ENCODE peak calls at places on chromosomes 7 and 10, in eight cellular contexts. One of them, this sample, is unnamed.

GRCh38 chr7:159023746-159024145 is 120.9 kb downstream of the VIPR2 start:
- DNase-seq in fibroblast of lung: no peak
- DNase-seq in choroid plexus epithelial cell: no peak
- DNase-seq in coronary artery: peak
- DNase-seq in cardiac fibroblast: no peak
- DNase-seq in RWPE1: no peak
- DNase-seq in ovary: peak
- DNase-seq in kidney epithelial cell: no peak
- DNase-seq in this sample: no peak

GRCh38 chr7:30143748-30144251 is 9.0 kb downstream of the MTURN start:
- DNase-seq in fibroblast of lung: peak
- DNase-seq in choroid plexus epithelial cell: peak
- DNase-seq in coronary artery: no peak
- DNase-seq in cardiac fibroblast: peak
- DNase-seq in RWPE1: peak
- DNase-seq in ovary: no peak
- DNase-seq in kidney epithelial cell: peak
- DNase-seq in this sample: no peak

GRCh38 chr7:30427296-30428080 is 51.1 kb downstream of the NOD1 start:
- DNase-seq in fibroblast of lung: no peak
- DNase-seq in choroid plexus epithelial cell: no peak
- DNase-seq in coronary artery: no peak
- DNase-seq in cardiac fibroblast: no peak
- DNase-seq in RWPE1: no peak
- DNase-seq in ovary: no peak
- DNase-seq in kidney epithelial cell: no peak
- DNase-seq in this sample: no peak

GRCh38 chr10:118725784-118726507 is 28.8 kb downstream of the CACUL1 start:
- DNase-seq in fibroblast of lung: peak
- DNase-seq in choroid plexus epithelial cell: peak
- DNase-seq in coronary artery: no peak
- DNase-seq in cardiac fibroblast: peak
- DNase-seq in RWPE1: no peak
- DNase-seq in ovary: no peak
- DNase-seq in kidney epithelial cell: no peak
- DNase-seq in this sample: no peak

GRCh38 chr10:109899578-109900355 is 23.5 kb downstream of the XPNPEP1 start:
- DNase-seq in fibroblast of lung: peak
- DNase-seq in choroid plexus epithelial cell: peak
- DNase-seq in coronary artery: no peak
- DNase-seq in cardiac fibroblast: peak
- DNase-seq in RWPE1: no peak
- DNase-seq in ovary: peak
- DNase-seq in kidney epithelial cell: no peak
- DNase-seq in this sample: no peak

GRCh38 chr10:100761191-100761590 is 15.8 kb downstream of the PAX2 start:
- DNase-seq in fibroblast of lung: no peak
- DNase-seq in choroid plexus epithelial cell: no peak
- DNase-seq in coronary artery: no peak
- DNase-seq in cardiac fibroblast: no peak
- DNase-seq in RWPE1: no peak
- DNase-seq in ovary: no peak
- DNase-seq in kidney epithelial cell: no peak
- DNase-seq in this sample: no peak

GRCh38 chr7:16668049-16668858 is 22.3 kb downstream of the BZW2 start:
- DNase-seq in fibroblast of lung: peak
- DNase-seq in choroid plexus epithelial cell: peak
- DNase-seq in coronary artery: peak
- DNase-seq in cardiac fibroblast: peak
- DNase-seq in RWPE1: peak
- DNase-seq in ovary: peak
- DNase-seq in kidney epithelial cell: peak
- DNase-seq in this sample: no peak

GRCh38 chr10:57142925-57143576 is 782.0 kb upstream of the ZWINT start:
- DNase-seq in fibroblast of lung: no peak
- DNase-seq in choroid plexus epithelial cell: no peak
- DNase-seq in coronary artery: no peak
- DNase-seq in cardiac fibroblast: no peak
- DNase-seq in RWPE1: no peak
- DNase-seq in ovary: no peak
- DNase-seq in kidney epithelial cell: no peak
- DNase-seq in this sample: no peak

GRCh38 chr7:130880668-130881067 is 146.7 kb upstream of the KLF14 start:
- DNase-seq in fibroblast of lung: no peak
- DNase-seq in choroid plexus epithelial cell: peak
- DNase-seq in coronary artery: no peak
- DNase-seq in cardiac fibroblast: peak
- DNase-seq in RWPE1: no peak
- DNase-seq in ovary: no peak
- DNase-seq in kidney epithelial cell: no peak
- DNase-seq in this sample: no peak

GRCh38 chr10:102796407-102797176 is 40.6 kb downstream of the CYP17A1 start:
- DNase-seq in fibroblast of lung: peak
- DNase-seq in choroid plexus epithelial cell: peak
- DNase-seq in coronary artery: peak
- DNase-seq in cardiac fibroblast: peak
- DNase-seq in RWPE1: no peak
- DNase-seq in ovary: peak
- DNase-seq in kidney epithelial cell: no peak
- DNase-seq in this sample: peak

GRCh38 chr7:20776214-20776875 is 10.3 kb downstream of the SP8 start:
- DNase-seq in fibroblast of lung: no peak
- DNase-seq in choroid plexus epithelial cell: no peak
- DNase-seq in coronary artery: no peak
- DNase-seq in cardiac fibroblast: no peak
- DNase-seq in RWPE1: no peak
- DNase-seq in ovary: no peak
- DNase-seq in kidney epithelial cell: no peak
- DNase-seq in this sample: no peak

GRCh38 chr7:105003275-105003674 is 10.7 kb upstream of the KMT2E start:
- DNase-seq in fibroblast of lung: peak
- DNase-seq in choroid plexus epithelial cell: peak
- DNase-seq in coronary artery: peak
- DNase-seq in cardiac fibroblast: peak
- DNase-seq in RWPE1: no peak
- DNase-seq in ovary: peak
- DNase-seq in kidney epithelial cell: no peak
- DNase-seq in this sample: no peak

GRCh38 chr7:51299391-51300133 is 17.0 kb downstream of the COBL start:
- DNase-seq in fibroblast of lung: no peak
- DNase-seq in choroid plexus epithelial cell: no peak
- DNase-seq in coronary artery: no peak
- DNase-seq in cardiac fibroblast: no peak
- DNase-seq in RWPE1: no peak
- DNase-seq in ovary: no peak
- DNase-seq in kidney epithelial cell: no peak
- DNase-seq in this sample: no peak

GRCh38 chr7:2040893-2041270 is 191.9 kb downstream of the MAD1L1 start:
- DNase-seq in fibroblast of lung: no peak
- DNase-seq in choroid plexus epithelial cell: peak
- DNase-seq in coronary artery: no peak
- DNase-seq in cardiac fibroblast: no peak
- DNase-seq in RWPE1: no peak
- DNase-seq in ovary: no peak
- DNase-seq in kidney epithelial cell: no peak
- DNase-seq in this sample: no peak

GRCh38 chr7:40673285-40673684 is 538.5 kb downstream of the SUGCT start:
- DNase-seq in fibroblast of lung: peak
- DNase-seq in choroid plexus epithelial cell: peak
- DNase-seq in coronary artery: no peak
- DNase-seq in cardiac fibroblast: peak
- DNase-seq in RWPE1: peak
- DNase-seq in ovary: no peak
- DNase-seq in kidney epithelial cell: no peak
- DNase-seq in this sample: no peak

GRCh38 chr7:112205348-112206237 is 606 bp downstream of the DOCK4 start:
- DNase-seq in fibroblast of lung: peak
- DNase-seq in choroid plexus epithelial cell: peak
- DNase-seq in coronary artery: peak
- DNase-seq in cardiac fibroblast: peak
- DNase-seq in RWPE1: peak
- DNase-seq in ovary: peak
- DNase-seq in kidney epithelial cell: no peak
- DNase-seq in this sample: no peak

GRCh38 chr10:95133997-95134396 is 60.0 kb upstream of the ACSM6 start:
- DNase-seq in fibroblast of lung: no peak
- DNase-seq in choroid plexus epithelial cell: no peak
- DNase-seq in coronary artery: no peak
- DNase-seq in cardiac fibroblast: no peak
- DNase-seq in RWPE1: no peak
- DNase-seq in ovary: no peak
- DNase-seq in kidney epithelial cell: no peak
- DNase-seq in this sample: no peak

GRCh38 chr10:71970331-71970730 is 6.1 kb downstream of the CHST3 start:
- DNase-seq in fibroblast of lung: no peak
- DNase-seq in choroid plexus epithelial cell: no peak
- DNase-seq in coronary artery: no peak
- DNase-seq in cardiac fibroblast: no peak
- DNase-seq in RWPE1: peak
- DNase-seq in ovary: peak
- DNase-seq in kidney epithelial cell: no peak
- DNase-seq in this sample: no peak

DNA sequence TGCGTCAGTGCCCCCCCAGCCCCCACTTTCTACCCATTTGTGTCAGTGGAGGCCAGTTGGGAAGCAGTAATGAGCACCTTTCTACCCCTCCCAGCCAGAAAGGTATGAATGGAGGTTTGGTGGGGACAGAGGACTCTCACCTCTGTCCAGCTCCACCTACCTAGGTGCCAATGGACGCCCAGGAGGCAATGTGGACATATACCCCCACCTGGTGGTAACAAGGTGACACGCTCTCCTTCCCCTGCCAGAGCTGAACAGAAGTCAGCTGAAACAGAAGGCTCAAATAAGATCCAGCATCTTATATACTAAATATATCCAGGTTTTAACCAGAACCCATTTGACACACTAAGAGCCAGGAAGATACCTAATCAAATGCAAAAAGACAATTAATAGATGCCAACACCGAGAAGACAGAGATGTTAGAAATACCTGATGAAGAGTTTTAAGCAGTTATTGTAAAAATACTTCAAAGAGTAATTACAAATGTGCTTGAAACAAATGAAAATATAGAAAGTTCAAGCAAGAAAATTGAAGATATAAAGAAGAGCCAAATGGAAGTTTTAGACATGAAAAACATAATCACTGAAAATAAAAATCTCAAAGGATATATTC is 18.4 kb upstream of the SORCS3 start:
- DNase-seq in fibroblast of lung: no peak
- DNase-seq in choroid plexus epithelial cell: peak
- DNase-seq in coronary artery: no peak
- DNase-seq in cardiac fibroblast: no peak
- DNase-seq in RWPE1: peak
- DNase-seq in ovary: no peak
- DNase-seq in kidney epithelial cell: no peak
- DNase-seq in this sample: no peak
- TF ChIP-seq CTCF in fibroblast of lung: peak
- TF ChIP-seq CTCF in choroid plexus epithelial cell: peak
- TF ChIP-seq CTCF in coronary artery: no peak
- TF ChIP-seq CTCF in cardiac fibroblast: peak
- TF ChIP-seq CTCF in RWPE1: peak
- TF ChIP-seq CTCF in ovary: no peak
- TF ChIP-seq CTCF in kidney epithelial cell: peak
- TF ChIP-seq CTCF in this sample: peak

DNA sequence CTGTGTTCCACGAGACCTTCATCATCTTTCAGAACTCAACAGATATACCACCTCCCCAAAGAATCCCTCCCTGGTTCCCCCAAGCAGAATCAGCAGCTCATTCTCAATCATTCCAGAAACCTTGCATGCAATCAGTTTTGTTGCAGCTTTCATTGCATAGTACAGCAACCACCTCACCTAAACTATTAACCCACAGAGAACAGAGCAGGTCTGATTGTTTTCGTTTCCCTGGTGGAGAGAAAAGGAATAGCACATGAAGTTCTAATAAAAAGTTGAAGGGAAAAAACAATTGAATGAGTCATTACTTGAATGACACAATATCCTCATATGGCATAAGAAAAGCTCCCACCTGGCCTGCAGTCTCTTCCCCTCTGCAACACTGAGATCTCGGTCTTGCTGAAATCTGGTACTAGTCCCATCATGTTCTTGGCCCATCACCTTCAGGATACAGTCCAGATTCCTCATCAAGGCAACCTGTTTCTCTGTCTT is 147.1 kb upstream of the GDF10 start:
- DNase-seq in fibroblast of lung: no peak
- DNase-seq in choroid plexus epithelial cell: peak
- DNase-seq in coronary artery: no peak
- DNase-seq in cardiac fibroblast: no peak
- DNase-seq in RWPE1: peak
- DNase-seq in ovary: no peak
- DNase-seq in kidney epithelial cell: no peak
- DNase-seq in this sample: no peak
- TF ChIP-seq CTCF in fibroblast of lung: peak
- TF ChIP-seq CTCF in choroid plexus epithelial cell: peak
- TF ChIP-seq CTCF in coronary artery: no peak
- TF ChIP-seq CTCF in cardiac fibroblast: peak
- TF ChIP-seq CTCF in RWPE1: peak
- TF ChIP-seq CTCF in ovary: no peak
- TF ChIP-seq CTCF in kidney epithelial cell: peak
- TF ChIP-seq CTCF in this sample: peak

GRCh38 chr10:121811386-121811785 is 116.4 kb downstream of the ATE1 start:
- DNase-seq in fibroblast of lung: no peak
- DNase-seq in choroid plexus epithelial cell: no peak
- DNase-seq in coronary artery: no peak
- DNase-seq in cardiac fibroblast: no peak
- DNase-seq in RWPE1: no peak
- DNase-seq in ovary: no peak
- DNase-seq in kidney epithelial cell: no peak
- DNase-seq in this sample: no peak

GRCh38 chr10:121813211-121813812 is 114.5 kb downstream of the ATE1 start:
- DNase-seq in fibroblast of lung: no peak
- DNase-seq in choroid plexus epithelial cell: peak
- DNase-seq in coronary artery: no peak
- DNase-seq in cardiac fibroblast: peak
- DNase-seq in RWPE1: no peak
- DNase-seq in ovary: no peak
- DNase-seq in kidney epithelial cell: no peak
- DNase-seq in this sample: no peak

GRCh38 chr10:121804460-121804859 is 123.4 kb downstream of the ATE1 start:
- DNase-seq in fibroblast of lung: peak
- DNase-seq in choroid plexus epithelial cell: peak
- DNase-seq in coronary artery: no peak
- DNase-seq in cardiac fibroblast: peak
- DNase-seq in RWPE1: peak
- DNase-seq in ovary: no peak
- DNase-seq in kidney epithelial cell: no peak
- DNase-seq in this sample: no peak

GRCh38 chr10:121812031-121812430 is 115.8 kb downstream of the ATE1 start:
- DNase-seq in fibroblast of lung: no peak
- DNase-seq in choroid plexus epithelial cell: no peak
- DNase-seq in coronary artery: no peak
- DNase-seq in cardiac fibroblast: no peak
- DNase-seq in RWPE1: no peak
- DNase-seq in ovary: no peak
- DNase-seq in kidney epithelial cell: no peak
- DNase-seq in this sample: no peak

GRCh38 chr10:121808835-121809234 is 119.0 kb downstream of the ATE1 start:
- DNase-seq in fibroblast of lung: no peak
- DNase-seq in choroid plexus epithelial cell: no peak
- DNase-seq in coronary artery: no peak
- DNase-seq in cardiac fibroblast: no peak
- DNase-seq in RWPE1: no peak
- DNase-seq in ovary: no peak
- DNase-seq in kidney epithelial cell: no peak
- DNase-seq in this sample: no peak
- TF ChIP-seq CTCF in fibroblast of lung: no peak
- TF ChIP-seq CTCF in choroid plexus epithelial cell: no peak
- TF ChIP-seq CTCF in coronary artery: no peak
- TF ChIP-seq CTCF in cardiac fibroblast: no peak
- TF ChIP-seq CTCF in RWPE1: no peak
- TF ChIP-seq CTCF in ovary: no peak
- TF ChIP-seq CTCF in kidney epithelial cell: no peak
- TF ChIP-seq CTCF in this sample: no peak

GRCh38 chr10:112307631-112308502 is 24.7 kb downstream of the TECTB start:
- DNase-seq in fibroblast of lung: peak
- DNase-seq in choroid plexus epithelial cell: peak
- DNase-seq in coronary artery: peak
- DNase-seq in cardiac fibroblast: peak
- DNase-seq in RWPE1: peak
- DNase-seq in ovary: no peak
- DNase-seq in kidney epithelial cell: no peak
- DNase-seq in this sample: peak
- TF ChIP-seq CTCF in fibroblast of lung: peak
- TF ChIP-seq CTCF in choroid plexus epithelial cell: peak
- TF ChIP-seq CTCF in coronary artery: peak
- TF ChIP-seq CTCF in cardiac fibroblast: peak
- TF ChIP-seq CTCF in RWPE1: peak
- TF ChIP-seq CTCF in ovary: no peak
- TF ChIP-seq CTCF in kidney epithelial cell: peak
- TF ChIP-seq CTCF in this sample: peak